ENCODE peak calls at places on chromosomes 2 and 18, in ten cellular contexts. Q is upper lobe of right lung; Z is COR-L47; L is putamen; X is foreskin fibroblast; W is germinal center; Y is activated T-cell treated with anti-CD3 and anti-CD28 coated beads for 1 hour; V is nucleus accumbens; R is Calu3; T is naive thymus-derived CD8-positive, alpha-beta T cell. P is an unnamed sample.

GRCh38 chr2:240363718-240364581 is 71.5 kb upstream of the GPC1 start:
- DNase-seq in R (no peak), Y (no peak), Q (no peak), T (peak; percentile 11), W (no peak), L (no peak), Z (no peak), V (no peak), X (no peak), P (no peak)

GRCh38 chr18:62485684-62486083 is 37.1 kb upstream of the ZCCHC2 start:
- DNase-seq in V (no peak), L (peak; percentile 38), R (peak; percentile 74), Y (no peak), W (no peak), Q (no peak), Z (no peak), T (no peak), X (peak; percentile 75), P (peak; percentile 77)

GRCh38 chr2:60152226-60152833 is 401.1 kb downstream of the BCL11A start:
- DNase-seq in Q (no peak), Y (no peak), X (peak; percentile 40), R (peak; percentile 8), V (no peak), W (peak; percentile 26), T (no peak), Z (no peak), L (no peak), P (no peak)

GRCh38 chr2:127531133-127531709 is 4.3 kb upstream of the MYO7B start:
- DNase-seq in V (no peak), Q (no peak), T (no peak), R (no peak), W (no peak), X (peak; percentile 63), Y (no peak), L (no peak), Z (no peak), P (no peak)

GRCh38 chr2:159124441-159124911 is 156.0 kb downstream of the TANC1 start:
- DNase-seq in Y (no peak), V (no peak), T (no peak), R (peak; percentile 51), Q (no peak), X (peak; percentile 86), Z (no peak), W (no peak), L (no peak), P (peak; percentile 77)

GRCh38 chr2:88500691-88501090 is 48.2 kb upstream of the FOXI3 start:
- DNase-seq in V (no peak), W (no peak), X (no peak), L (no peak), Q (no peak), R (peak; percentile 20), T (no peak), Y (no peak), Z (no peak), P (no peak)

GRCh38 chr2:177245010-177245422 is 19.5 kb downstream of the NFE2L2 start:
- DNase-seq in Q (no peak), R (peak; percentile 53), W (no peak), Z (no peak), Y (no peak), X (peak; percentile 72), L (no peak), T (no peak), V (no peak), P (no peak)

GRCh38 chr2:119849838-119850565 is 90.3 kb downstream of the PTPN4 start:
- DNase-seq in X (peak; percentile 26), L (no peak), Y (no peak), V (no peak), Q (no peak), W (no peak), R (no peak), T (no peak), Z (no peak), P (no peak)

GRCh38 chr18:79302120-79302519 is 93.6 kb upstream of the NFATC1 start:
- DNase-seq in X (no peak), Y (no peak), W (no peak), R (no peak), Q (no peak), T (no peak), Z (no peak), L (no peak), V (no peak), P (no peak)

GRCh38 chr2:70509565-70509964 is 44.1 kb downstream of the TGFA start:
- DNase-seq in L (no peak), Y (no peak), Z (no peak), T (no peak), W (no peak), Q (no peak), X (peak; percentile 12), V (no peak), R (peak; percentile 82), P (no peak)

GRCh38 chr2:3633982-3634630 is 23.9 kb upstream of the ALLC start:
- DNase-seq in W (no peak), Q (peak; percentile 30), Y (no peak), Z (no peak), L (no peak), V (no peak), X (no peak), R (no peak), T (no peak), P (peak; percentile 16)

GRCh38 chr2:182950546-182950945 is 84.1 kb upstream of the FRZB start:
- DNase-seq in L (no peak), Z (no peak), Y (no peak), W (no peak), Q (no peak), V (no peak), T (no peak), X (no peak), R (no peak), P (no peak)

GRCh38 chr2:234873828-234874173 is 78.0 kb upstream of the SH3BP4 start:
- DNase-seq in V (no peak), L (no peak), T (no peak), Z (no peak), X (peak; percentile 60), W (no peak), Q (no peak), R (no peak), Y (no peak), P (no peak)

GRCh38 chr18:57051586-57052044 is 95.3 kb upstream of the BOD1L2 start:
- DNase-seq in W (no peak), Z (peak; percentile 91), V (no peak), T (no peak), X (no peak), L (no peak), Y (no peak), Q (no peak), R (peak; percentile 59), P (no peak)

GRCh38 chr2:161030260-161031063 is 129.8 kb upstream of the TANK start:
- DNase-seq in R (no peak), Y (no peak), T (no peak), L (no peak), X (peak; percentile 97), Z (no peak), V (no peak), Q (no peak), W (no peak), P (peak; percentile 70)

GRCh38 chr2:125280276-125280675 is 1255.2 kb downstream of the CNTNAP5 start:
- DNase-seq in R (no peak), L (no peak), Y (no peak), X (no peak), Z (no peak), T (no peak), V (no peak), W (no peak), Q (no peak), P (no peak)

GRCh38 chr2:23588106-23588505 is 203.1 kb downstream of the KLHL29 start:
- DNase-seq in Q (peak; percentile 51), R (no peak), V (no peak), L (no peak), Y (no peak), X (no peak), Z (no peak), W (no peak), T (no peak), P (peak; percentile 35)

GRCh38 chr18:50232419-50232818 is 33.9 kb downstream of the CFAP53 start:
- DNase-seq in R (no peak), X (no peak), T (no peak), V (no peak), Y (no peak), Z (no peak), W (no peak), L (no peak), Q (no peak), P (no peak)